ENCODE peak calls at places on chromosomes 5 and 9, in five cellular contexts. One of them, this sample, is unnamed.

GRCh38 chr5:132273631-132274030 is 16.1 kb downstream of the PDLIM4 start:
- DNase-seq in stomach: no peak
- DNase-seq in HCT116: no peak
- DNase-seq in K562: no peak
- DNase-seq in GM23338: no peak
- DNase-seq in this sample: no peak

GRCh38 chr5:81046041-81046440 is 85.9 kb downstream of the RASGRF2 start:
- DNase-seq in stomach: no peak
- DNase-seq in HCT116: no peak
- DNase-seq in K562: no peak
- DNase-seq in GM23338: no peak
- DNase-seq in this sample: no peak

GRCh38 chr5:179268399-179268952 is 76.8 kb downstream of the ADAMTS2 start:
- DNase-seq in stomach: peak; percentile 23
- DNase-seq in HCT116: no peak
- DNase-seq in K562: no peak
- DNase-seq in GM23338: no peak
- DNase-seq in this sample: no peak

GRCh38 chr9:110969971-110970381 is 68.3 kb downstream of the LPAR1 start:
- DNase-seq in stomach: no peak
- DNase-seq in HCT116: no peak
- DNase-seq in K562: no peak
- DNase-seq in GM23338: no peak
- DNase-seq in this sample: no peak

GRCh38 chr9:86637515-86637914 is 283.3 kb upstream of the TUT7 start:
- DNase-seq in stomach: peak; percentile 27
- DNase-seq in HCT116: no peak
- DNase-seq in K562: peak; percentile 40
- DNase-seq in GM23338: peak; percentile 88
- DNase-seq in this sample: no peak

GRCh38 chr9:94156549-94157407 is 72.5 kb downstream of the PTPDC1 start:
- DNase-seq in stomach: peak; percentile 89
- DNase-seq in HCT116: no peak
- DNase-seq in K562: peak; percentile 25
- DNase-seq in GM23338: no peak
- DNase-seq in this sample: peak; percentile 93

GRCh38 chr5:33850100-33850594 is 41.6 kb downstream of the ADAMTS12 start:
- DNase-seq in stomach: no peak
- DNase-seq in HCT116: no peak
- DNase-seq in K562: no peak
- DNase-seq in GM23338: peak; percentile 48
- DNase-seq in this sample: no peak

GRCh38 chr5:178113141-178113787 is at the start of gene N4BP3:
- DNase-seq in stomach: peak; percentile 83
- DNase-seq in HCT116: peak; percentile 47
- DNase-seq in K562: peak; percentile 98
- DNase-seq in GM23338: peak; percentile 91
- DNase-seq in this sample: no peak

GRCh38 chr9:86600291-86600690 is 246.1 kb upstream of the TUT7 start:
- DNase-seq in stomach: no peak
- DNase-seq in HCT116: no peak
- DNase-seq in K562: no peak
- DNase-seq in GM23338: no peak
- DNase-seq in this sample: no peak

GRCh38 chr5:109700516-109701174 is 10.9 kb downstream of the MAN2A1 start:
- DNase-seq in stomach: no peak
- DNase-seq in HCT116: no peak
- DNase-seq in K562: no peak
- DNase-seq in GM23338: no peak
- DNase-seq in this sample: no peak

GRCh38 chr5:114412509-114413171 is 50.8 kb downstream of the KCNN2 start:
- DNase-seq in stomach: no peak
- DNase-seq in HCT116: peak; percentile 12
- DNase-seq in K562: no peak
- DNase-seq in GM23338: no peak
- DNase-seq in this sample: no peak

GRCh38 chr5:110401881-110402280 is 324.6 kb downstream of the TMEM232 start:
- DNase-seq in stomach: no peak
- DNase-seq in HCT116: no peak
- DNase-seq in K562: no peak
- DNase-seq in GM23338: no peak
- DNase-seq in this sample: no peak

GRCh38 chr5:14557203-14557725 is 24.3 kb upstream of the OTULINL start:
- DNase-seq in stomach: no peak
- DNase-seq in HCT116: no peak
- DNase-seq in K562: no peak
- DNase-seq in GM23338: no peak
- DNase-seq in this sample: no peak

GRCh38 chr9:106969696-106970095 is 106.7 kb downstream of the ZNF462 start:
- DNase-seq in stomach: no peak
- DNase-seq in HCT116: no peak
- DNase-seq in K562: no peak
- DNase-seq in GM23338: no peak
- DNase-seq in this sample: no peak

GRCh38 chr5:76583163-76584047 is 39.8 kb downstream of the F2RL2 start:
- DNase-seq in stomach: no peak
- DNase-seq in HCT116: peak; percentile 16
- DNase-seq in K562: no peak
- DNase-seq in GM23338: no peak
- DNase-seq in this sample: no peak

GRCh38 chr5:138824516-138824915 is 50.6 kb downstream of the LRRTM2 start:
- DNase-seq in stomach: no peak
- DNase-seq in HCT116: no peak
- DNase-seq in K562: no peak
- DNase-seq in GM23338: no peak
- DNase-seq in this sample: no peak

GRCh38 chr5:30856242-30856641 is 337.2 kb upstream of the CDH6 start:
- DNase-seq in stomach: no peak
- DNase-seq in HCT116: no peak
- DNase-seq in K562: no peak
- DNase-seq in GM23338: no peak
- DNase-seq in this sample: no peak

GRCh38 chr9:99515874-99516656 is 294.0 kb downstream of the SEC61B start:
- DNase-seq in stomach: no peak
- DNase-seq in HCT116: no peak
- DNase-seq in K562: no peak
- DNase-seq in GM23338: no peak
- DNase-seq in this sample: no peak

GRCh38 chr5:51694826-51695225 is 311.6 kb downstream of the ISL1 start:
- DNase-seq in stomach: no peak
- DNase-seq in HCT116: no peak
- DNase-seq in K562: no peak
- DNase-seq in GM23338: no peak
- DNase-seq in this sample: no peak

GRCh38 chr9:83538172-83538889 is at the start of gene FRMD3:
- DNase-seq in stomach: peak; percentile 88
- DNase-seq in HCT116: peak; percentile 43
- DNase-seq in K562: no peak
- DNase-seq in GM23338: peak; percentile 87
- DNase-seq in this sample: peak; percentile 90

GRCh38 chr9:83535736-83536135 is 2.5 kb downstream of the FRMD3 start:
- DNase-seq in stomach: no peak
- DNase-seq in HCT116: no peak
- DNase-seq in K562: no peak
- DNase-seq in GM23338: peak; percentile 63
- DNase-seq in this sample: no peak

GRCh38 chr9:83537331-83538171 is 650 bp downstream of the FRMD3 start:
- DNase-seq in stomach: no peak
- DNase-seq in HCT116: no peak
- DNase-seq in K562: no peak
- DNase-seq in GM23338: peak; percentile 55
- DNase-seq in this sample: no peak

GRCh38 chr9:83536332-83536731 is 1.9 kb downstream of the FRMD3 start:
- DNase-seq in stomach: no peak
- DNase-seq in HCT116: no peak
- DNase-seq in K562: no peak
- DNase-seq in GM23338: no peak
- DNase-seq in this sample: no peak

GRCh38 chr9:83538890-83539238 is 663 bp upstream of the FRMD3 start:
- DNase-seq in stomach: no peak
- DNase-seq in HCT116: no peak
- DNase-seq in K562: no peak
- DNase-seq in GM23338: peak; percentile 38
- DNase-seq in this sample: no peak
- H3K4me3 ChIP-seq in stomach: peak overlapping the region; percentile 69
- H3K4me3 ChIP-seq in HCT116: peak overlapping the region; percentile 57
- H3K4me3 ChIP-seq in K562: no peak overlapping the region
- H3K4me3 ChIP-seq in GM23338: peak overlapping the region; percentile 73
- H3K4me3 ChIP-seq in this sample: peak overlapping the region; percentile 59

GRCh38 chr9:95413793-95414192 is 96.3 kb upstream of the FANCC start:
- DNase-seq in stomach: no peak
- DNase-seq in HCT116: no peak
- DNase-seq in K562: no peak
- DNase-seq in GM23338: no peak
- DNase-seq in this sample: no peak

GRCh38 chr9:95411211-95411892 is 93.8 kb upstream of the FANCC start:
- DNase-seq in stomach: no peak
- DNase-seq in HCT116: no peak
- DNase-seq in K562: peak; percentile 60
- DNase-seq in GM23338: no peak
- DNase-seq in this sample: no peak

GRCh38 chr9:95407524-95407923 is 90.0 kb upstream of the FANCC start:
- DNase-seq in stomach: no peak
- DNase-seq in HCT116: no peak
- DNase-seq in K562: no peak
- DNase-seq in GM23338: no peak
- DNase-seq in this sample: no peak

GRCh38 chr9:95406114-95406513 is 88.6 kb upstream of the FANCC start:
- DNase-seq in stomach: no peak
- DNase-seq in HCT116: no peak
- DNase-seq in K562: no peak
- DNase-seq in GM23338: no peak
- DNase-seq in this sample: no peak

DNA sequence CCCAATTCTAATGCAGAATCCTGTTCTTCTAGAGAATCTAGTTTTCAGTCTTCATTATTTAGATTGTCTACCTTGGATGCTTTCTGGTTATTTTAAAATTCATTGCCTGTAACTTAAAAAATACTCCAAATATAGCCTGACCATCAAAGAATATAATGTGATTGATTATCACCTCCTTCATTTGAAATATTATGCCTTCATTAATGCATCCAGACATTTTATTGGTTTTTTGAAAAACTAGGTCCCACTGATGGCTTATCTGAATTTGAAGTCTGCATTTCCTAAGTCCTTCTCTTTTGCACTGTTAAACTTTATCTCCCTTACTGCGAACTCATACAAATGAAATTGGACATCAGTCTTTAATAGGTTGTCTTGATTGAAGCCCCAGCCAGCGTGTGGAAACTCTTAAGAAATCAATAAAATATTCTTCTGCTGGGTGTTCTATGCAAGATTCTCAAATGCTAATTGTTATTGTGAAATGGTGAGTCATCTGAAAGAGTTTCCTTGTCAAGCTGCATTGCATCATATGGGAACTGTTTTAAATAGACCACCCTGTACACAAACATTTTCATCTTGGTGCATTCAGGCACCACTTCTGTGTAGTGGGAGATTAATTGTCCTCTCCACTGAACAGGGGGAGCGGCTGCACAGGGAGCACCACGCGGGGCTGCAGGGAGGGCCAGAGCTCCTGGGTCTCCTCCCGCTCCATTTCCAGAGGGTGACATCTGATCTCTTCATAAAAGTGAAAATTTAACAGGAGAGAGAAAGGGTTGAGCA is 92.3 kb upstream of the FANCC start:
- DNase-seq in stomach: no peak
- DNase-seq in HCT116: peak; percentile 23
- DNase-seq in K562: no peak
- DNase-seq in GM23338: no peak
- DNase-seq in this sample: no peak
- TF ChIP-seq POLR2AphosphoS5 in stomach: peak; percentile 43
- TF ChIP-seq POLR2AphosphoS5 in HCT116: no peak
- TF ChIP-seq POLR2AphosphoS5 in K562: no peak
- TF ChIP-seq POLR2AphosphoS5 in GM23338: no peak
- TF ChIP-seq POLR2AphosphoS5 in this sample: peak; percentile 8

GRCh38 chr5:157463081-157463480 is 3.1 kb downstream of the NIPAL4 start:
- DNase-seq in stomach: no peak
- DNase-seq in HCT116: no peak
- DNase-seq in K562: no peak
- DNase-seq in GM23338: no peak
- DNase-seq in this sample: no peak
- H3K27ac ChIP-seq in stomach: no peak overlapping the region
- H3K27ac ChIP-seq in HCT116: no peak overlapping the region
- H3K27ac ChIP-seq in K562: no peak overlapping the region
- H3K27ac ChIP-seq in GM23338: no peak overlapping the region
- H3K27ac ChIP-seq in this sample: peak overlapping the region; percentile 81

DNA sequence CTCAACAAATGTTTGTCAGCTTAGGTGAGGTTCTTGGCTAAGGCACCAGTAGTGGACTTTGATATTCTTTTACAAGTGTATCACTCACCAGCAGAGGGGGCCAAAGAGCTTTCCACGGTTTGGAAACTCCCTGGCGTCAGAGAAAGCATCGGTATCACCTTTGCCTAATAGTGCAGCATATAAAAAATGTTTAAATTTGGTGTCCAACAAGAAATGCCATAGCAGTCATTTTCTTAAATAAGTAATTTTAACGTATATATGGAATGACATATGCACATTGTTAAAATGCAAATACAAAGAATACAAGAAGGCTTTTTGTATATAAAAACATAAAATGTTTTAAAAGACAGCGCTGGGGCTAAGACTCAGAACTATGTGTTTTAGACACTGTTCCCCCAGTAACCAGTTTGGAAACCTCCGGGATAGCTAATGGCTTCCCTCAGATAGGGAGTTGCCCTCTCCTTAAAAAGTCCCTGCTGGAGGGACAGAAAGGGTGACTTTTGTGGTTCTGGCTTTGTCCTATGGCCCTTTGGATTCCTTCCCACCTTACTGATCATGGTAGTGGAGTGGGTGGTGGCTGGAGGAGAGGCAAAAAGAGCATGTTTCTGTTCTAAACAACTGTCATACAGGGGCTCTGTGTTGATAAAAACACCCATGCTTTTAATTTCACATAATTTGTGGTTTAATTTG is 124.6 kb downstream of the GPBP1 start:
- DNase-seq in stomach: peak; percentile 91
- DNase-seq in HCT116: peak; percentile 82
- DNase-seq in K562: peak; percentile 60
- DNase-seq in GM23338: peak; percentile 96
- DNase-seq in this sample: peak; percentile 89
- H3K4me3 ChIP-seq in stomach: peak overlapping the region; percentile 7
- H3K4me3 ChIP-seq in HCT116: no peak overlapping the region
- H3K4me3 ChIP-seq in K562: no peak overlapping the region
- H3K4me3 ChIP-seq in GM23338: no peak overlapping the region
- H3K4me3 ChIP-seq in this sample: no peak overlapping the region